ENCODE peak calls at places on chromosomes 13 and 19, in seven cellular contexts. L is NCI-H1436, O is tibial artery, I is HEK293T, T is amygdala, K is HCT116, F is kidney. A is an unnamed sample.

GRCh38 chr13:24006520-24007248 is 109.4 kb upstream of the C1QTNF9B start:
- DNase-seq in O (no peak), L (no peak), K (no peak), I (no peak), F (no peak), T (no peak), A (no peak)

GRCh38 chr19:49301165-49301865 is 23.7 kb downstream of the SLC6A16 start:
- DNase-seq in O (peak; percentile 72), I (peak; percentile 90), T (peak; percentile 46), F (peak; percentile 80), K (peak; percentile 48), L (peak; percentile 9), A (peak; percentile 9)

GRCh38 chr19:47765522-47766358 is 12.8 kb upstream of the SELENOW start:
- DNase-seq in O (no peak), K (no peak), I (peak; percentile 74), F (peak; percentile 86), T (peak; percentile 48), L (peak; percentile 84), A (peak; percentile 11)

GRCh38 chr13:50829896-50830295 is 13.6 kb downstream of the DLEU7 start:
- DNase-seq in T (no peak), F (no peak), I (no peak), L (no peak), K (no peak), O (no peak), A (no peak)

GRCh38 chr19:16441661-16442071 is 30.1 kb downstream of the EPS15L1 start:
- DNase-seq in I (peak; percentile 72), K (no peak), L (no peak), O (no peak), T (no peak), F (no peak), A (peak; percentile 32)

GRCh38 chr13:43895940-43896339 is 16.2 kb downstream of the LACC1 start:
- DNase-seq in F (no peak), T (no peak), K (no peak), O (no peak), I (no peak), L (no peak), A (no peak)

GRCh38 chr13:62294210-62294609 is 878.6 kb upstream of the PCDH20 start:
- DNase-seq in K (no peak), F (no peak), T (no peak), O (no peak), L (no peak), I (no peak), A (no peak)

GRCh38 chr13:33183431-33184130 is 102.0 kb downstream of the STARD13 start:
- DNase-seq in L (no peak), I (no peak), F (no peak), O (no peak), T (no peak), K (no peak), A (no peak)

GRCh38 chr13:76330216-76330615 is 556.0 kb downstream of the KCTD12 start:
- DNase-seq in F (no peak), K (no peak), L (no peak), I (no peak), T (no peak), O (no peak), A (no peak)

GRCh38 chr19:17805427-17805826 is 10.5 kb downstream of the B3GNT3 start:
- DNase-seq in I (no peak), T (no peak), F (no peak), K (no peak), L (no peak), O (no peak), A (no peak)

GRCh38 chr19:58476498-58477015 is 405 bp downstream of the ZNF446 start:
- DNase-seq in I (no peak), K (no peak), L (peak; percentile 12), T (peak; percentile 40), O (no peak), F (no peak), A (no peak)

GRCh38 chr19:1632462-1633268 is 19.8 kb downstream of the TCF3 start:
- DNase-seq in K (no peak), I (no peak), L (no peak), F (no peak), O (no peak), T (no peak), A (no peak)

GRCh38 chr13:113052206-113052605 is 53.4 kb upstream of the F7 start:
- DNase-seq in T (no peak), F (peak; percentile 49), O (no peak), L (no peak), I (no peak), K (no peak), A (no peak)

GRCh38 chr19:30699871-30700280 is 327.7 kb downstream of the ZNF536 start:
- DNase-seq in K (no peak), F (no peak), O (no peak), T (no peak), I (no peak), L (no peak), A (no peak)

GRCh38 chr13:98889419-98890079 is 88.3 kb downstream of the DOCK9 start:
- DNase-seq in O (no peak), F (no peak), K (no peak), L (no peak), T (no peak), I (no peak), A (no peak)

GRCh38 chr19:55581145-55581827 is 638 bp upstream of the ZNF579 start:
- DNase-seq in O (no peak), L (no peak), I (no peak), T (no peak), K (no peak), F (no peak), A (no peak)

GRCh38 chr19:3097442-3097871 is 3.3 kb downstream of the GNA11 start:
- DNase-seq in K (no peak), F (peak; percentile 68), L (no peak), I (no peak), T (no peak), O (no peak), A (no peak)

GRCh38 chr13:61151062-61151461 is 264.6 kb downstream of the PCDH20 start:
- DNase-seq in I (no peak), T (no peak), L (no peak), K (no peak), O (no peak), F (no peak), A (no peak)

GRCh38 chr13:34361528-34361927 is 543.6 kb downstream of the RFC3 start:
- DNase-seq in F (no peak), I (no peak), K (no peak), L (no peak), T (no peak), O (no peak), A (no peak)

GRCh38 chr19:50720181-50720920 is 749 bp upstream of the SHANK1 start:
- DNase-seq in T (no peak), O (no peak), I (no peak), F (no peak), L (no peak), K (no peak), A (no peak)

GRCh38 chr19:16325161-16325527 is 518 bp downstream of the KLF2 start:
- DNase-seq in T (no peak), O (no peak), K (no peak), L (no peak), F (no peak), I (peak; percentile 62), A (no peak)

GRCh38 chr13:43786766-43787517 is at the start of gene ENOX1:
- DNase-seq in T (peak; percentile 89), F (peak; percentile 92), I (peak; percentile 70), K (peak; percentile 34), L (no peak), O (peak; percentile 29), A (peak; percentile 11)

GRCh38 chr19:33705860-33706259 is 84.1 kb downstream of the CHST8 start:
- DNase-seq in F (no peak), T (no peak), I (no peak), K (no peak), O (no peak), L (no peak), A (no peak)

GRCh38 chr13:99265823-99266426 is 7.7 kb upstream of the GPR18 start:
- DNase-seq in K (peak; percentile 40), L (peak; percentile 30), I (peak; percentile 45), F (no peak), T (no peak), O (no peak), A (no peak)

GRCh38 chr13:79457948-79458347 is 23.0 kb upstream of the NDFIP2 start:
- DNase-seq in F (no peak), L (no peak), O (no peak), T (no peak), I (peak; percentile 45), K (no peak), A (no peak)

GRCh38 chr13:110337287-110337686 is 30.2 kb downstream of the COL4A2 start:
- DNase-seq in L (no peak), F (no peak), I (no peak), T (no peak), K (no peak), O (no peak), A (no peak)

GRCh38 chr13:113860579-113861432 is 3.1 kb downstream of the GAS6 start:
- DNase-seq in I (no peak), O (no peak), L (no peak), K (no peak), T (no peak), F (peak; percentile 59), A (no peak)

GRCh38 chr19:42111384-42111783 is 20.9 kb downstream of the POU2F2 start:
- DNase-seq in F (no peak), L (no peak), K (no peak), I (no peak), O (no peak), T (no peak), A (no peak)

GRCh38 chr13:109154146-109154545 is 524.7 kb downstream of the MYO16 start:
- DNase-seq in L (no peak), I (no peak), O (no peak), T (no peak), K (no peak), F (no peak), A (no peak)

A was measured in NCI-H774.